ENCODE peak calls at places on chromosomes 16 and 17, in five cellular contexts. One of them, this sample, is unnamed.

GRCh38 chr17:34024303-34025178 is 230.5 kb upstream of the CCL2 start:
- DNase-seq in mammary epithelial cell: no peak
- DNase-seq in IMR-90: no peak
- DNase-seq in heart right ventricle: no peak
- DNase-seq in esophagus muscularis mucosa: peak; percentile 68
- DNase-seq in this sample: no peak

GRCh38 chr16:53412549-53412948 is 21.7 kb upstream of the RBL2 start:
- DNase-seq in mammary epithelial cell: no peak
- DNase-seq in IMR-90: no peak
- DNase-seq in heart right ventricle: no peak
- DNase-seq in esophagus muscularis mucosa: no peak
- DNase-seq in this sample: no peak

GRCh38 chr16:27401768-27402568 is at the start of gene IL21R:
- DNase-seq in mammary epithelial cell: no peak
- DNase-seq in IMR-90: peak; percentile 61
- DNase-seq in heart right ventricle: peak; percentile 73
- DNase-seq in esophagus muscularis mucosa: peak; percentile 86
- DNase-seq in this sample: peak; percentile 85

GRCh38 chr17:77957215-77957868 is 1.2 kb upstream of the TNRC6C start:
- DNase-seq in mammary epithelial cell: peak; percentile 19
- DNase-seq in IMR-90: peak; percentile 29
- DNase-seq in heart right ventricle: no peak
- DNase-seq in esophagus muscularis mucosa: peak; percentile 87
- DNase-seq in this sample: no peak

GRCh38 chr17:79214940-79215604 is 140.4 kb downstream of the ENGASE start:
- DNase-seq in mammary epithelial cell: no peak
- DNase-seq in IMR-90: no peak
- DNase-seq in heart right ventricle: no peak
- DNase-seq in esophagus muscularis mucosa: no peak
- DNase-seq in this sample: no peak

GRCh38 chr17:48500435-48501426 is 30.1 kb downstream of the HOXB1 start:
- DNase-seq in mammary epithelial cell: no peak
- DNase-seq in IMR-90: peak; percentile 64
- DNase-seq in heart right ventricle: no peak
- DNase-seq in esophagus muscularis mucosa: no peak
- DNase-seq in this sample: no peak

GRCh38 chr17:64148699-64149098 is 18.8 kb upstream of the ERN1 start:
- DNase-seq in mammary epithelial cell: peak; percentile 11
- DNase-seq in IMR-90: no peak
- DNase-seq in heart right ventricle: no peak
- DNase-seq in esophagus muscularis mucosa: no peak
- DNase-seq in this sample: no peak

GRCh38 chr16:72256398-72257048 is 84.6 kb upstream of the PMFBP1 start:
- DNase-seq in mammary epithelial cell: peak; percentile 51
- DNase-seq in IMR-90: peak; percentile 73
- DNase-seq in heart right ventricle: no peak
- DNase-seq in esophagus muscularis mucosa: no peak
- DNase-seq in this sample: no peak

GRCh38 chr17:6494239-6494941 is 50.1 kb downstream of the PIMREG start:
- DNase-seq in mammary epithelial cell: peak; percentile 49
- DNase-seq in IMR-90: no peak
- DNase-seq in heart right ventricle: no peak
- DNase-seq in esophagus muscularis mucosa: no peak
- DNase-seq in this sample: no peak

GRCh38 chr17:72445055-72445991 is 324.5 kb downstream of the SOX9 start:
- DNase-seq in mammary epithelial cell: no peak
- DNase-seq in IMR-90: no peak
- DNase-seq in heart right ventricle: no peak
- DNase-seq in esophagus muscularis mucosa: no peak
- DNase-seq in this sample: no peak

GRCh38 chr17:74274060-74274702 is at the start of gene DNAI2:
- DNase-seq in mammary epithelial cell: no peak
- DNase-seq in IMR-90: no peak
- DNase-seq in heart right ventricle: peak; percentile 52
- DNase-seq in esophagus muscularis mucosa: no peak
- DNase-seq in this sample: peak; percentile 44

GRCh38 chr16:49179714-49180330 is 101.8 kb downstream of the CBLN1 start:
- DNase-seq in mammary epithelial cell: no peak
- DNase-seq in IMR-90: no peak
- DNase-seq in heart right ventricle: no peak
- DNase-seq in esophagus muscularis mucosa: no peak
- DNase-seq in this sample: no peak

GRCh38 chr16:29916979-29917378 is 9.0 kb downstream of the KCTD13 start:
- DNase-seq in mammary epithelial cell: no peak
- DNase-seq in IMR-90: no peak
- DNase-seq in heart right ventricle: no peak
- DNase-seq in esophagus muscularis mucosa: no peak
- DNase-seq in this sample: no peak

GRCh38 chr16:9152649-9153501 is 61.4 kb downstream of the HAPSTR1 start:
- DNase-seq in mammary epithelial cell: no peak
- DNase-seq in IMR-90: no peak
- DNase-seq in heart right ventricle: no peak
- DNase-seq in esophagus muscularis mucosa: no peak
- DNase-seq in this sample: no peak

GRCh38 chr16:4613636-4614570 is 785 bp downstream of the UBALD1 start:
- DNase-seq in mammary epithelial cell: peak; percentile 23
- DNase-seq in IMR-90: peak; percentile 48
- DNase-seq in heart right ventricle: peak; percentile 43
- DNase-seq in esophagus muscularis mucosa: no peak
- DNase-seq in this sample: peak; percentile 23

GRCh38 chr16:31876955-31877828 is 3.6 kb downstream of the ZNF267 start:
- DNase-seq in mammary epithelial cell: peak; percentile 98
- DNase-seq in IMR-90: peak; percentile 96
- DNase-seq in heart right ventricle: no peak
- DNase-seq in esophagus muscularis mucosa: no peak
- DNase-seq in this sample: no peak

GRCh38 chr17:79811888-79812205 is 15.0 kb upstream of the CBX8 start:
- DNase-seq in mammary epithelial cell: no peak
- DNase-seq in IMR-90: no peak
- DNase-seq in heart right ventricle: no peak
- DNase-seq in esophagus muscularis mucosa: no peak
- DNase-seq in this sample: no peak

GRCh38 chr16:78503501-78504110 is 404.2 kb downstream of the WWOX start:
- DNase-seq in mammary epithelial cell: no peak
- DNase-seq in IMR-90: peak; percentile 11
- DNase-seq in heart right ventricle: no peak
- DNase-seq in esophagus muscularis mucosa: no peak
- DNase-seq in this sample: no peak

GRCh38 chr16:26645629-26646028 is 421.1 kb upstream of the C16orf82 start:
- DNase-seq in mammary epithelial cell: no peak
- DNase-seq in IMR-90: no peak
- DNase-seq in heart right ventricle: no peak
- DNase-seq in esophagus muscularis mucosa: peak; percentile 81
- DNase-seq in this sample: peak; percentile 37

GRCh38 chr16:3954411-3954921 is 74.0 kb upstream of the CREBBP start:
- DNase-seq in mammary epithelial cell: no peak
- DNase-seq in IMR-90: peak; percentile 57
- DNase-seq in heart right ventricle: no peak
- DNase-seq in esophagus muscularis mucosa: no peak
- DNase-seq in this sample: no peak

GRCh38 chr17:71500761-71501555 is 619.9 kb upstream of the SOX9 start:
- DNase-seq in mammary epithelial cell: peak; percentile 50
- DNase-seq in IMR-90: no peak
- DNase-seq in heart right ventricle: no peak
- DNase-seq in esophagus muscularis mucosa: no peak
- DNase-seq in this sample: no peak

GRCh38 chr16:67186550-67186950 is 2.8 kb upstream of the MATCAP1 start:
- DNase-seq in mammary epithelial cell: peak; percentile 69
- DNase-seq in IMR-90: no peak
- DNase-seq in heart right ventricle: no peak
- DNase-seq in esophagus muscularis mucosa: no peak
- DNase-seq in this sample: no peak

GRCh38 chr17:49874911-49875310 is 27.0 kb upstream of the TAC4 start:
- DNase-seq in mammary epithelial cell: no peak
- DNase-seq in IMR-90: no peak
- DNase-seq in heart right ventricle: no peak
- DNase-seq in esophagus muscularis mucosa: no peak
- DNase-seq in this sample: no peak

GRCh38 chr17:49873466-49873865 is 25.6 kb upstream of the TAC4 start:
- DNase-seq in mammary epithelial cell: no peak
- DNase-seq in IMR-90: no peak
- DNase-seq in heart right ventricle: no peak
- DNase-seq in esophagus muscularis mucosa: no peak
- DNase-seq in this sample: no peak

GRCh38 chr17:49873926-49874325 is 26.1 kb upstream of the TAC4 start:
- DNase-seq in mammary epithelial cell: no peak
- DNase-seq in IMR-90: no peak
- DNase-seq in heart right ventricle: no peak
- DNase-seq in esophagus muscularis mucosa: no peak
- DNase-seq in this sample: no peak

GRCh38 chr17:49872776-49873377 is 25.0 kb upstream of the TAC4 start:
- DNase-seq in mammary epithelial cell: no peak
- DNase-seq in IMR-90: no peak
- DNase-seq in heart right ventricle: no peak
- DNase-seq in esophagus muscularis mucosa: no peak
- DNase-seq in this sample: no peak

GRCh38 chr17:49875690-49876089 is 27.8 kb upstream of the TAC4 start:
- DNase-seq in mammary epithelial cell: no peak
- DNase-seq in IMR-90: no peak
- DNase-seq in heart right ventricle: no peak
- DNase-seq in esophagus muscularis mucosa: no peak
- DNase-seq in this sample: no peak
- TF ChIP-seq CTCF in mammary epithelial cell: no peak
- TF ChIP-seq CTCF in IMR-90: no peak
- TF ChIP-seq CTCF in heart right ventricle: no peak
- TF ChIP-seq CTCF in esophagus muscularis mucosa: no peak
- TF ChIP-seq CTCF in this sample: no peak

GRCh38 chr16:71214771-71215381 is 15.6 kb downstream of the HYDIN start:
- DNase-seq in mammary epithelial cell: peak; percentile 11
- DNase-seq in IMR-90: no peak
- DNase-seq in heart right ventricle: no peak
- DNase-seq in esophagus muscularis mucosa: no peak
- DNase-seq in this sample: no peak
- TF ChIP-seq CTCF in mammary epithelial cell: no peak
- TF ChIP-seq CTCF in IMR-90: no peak
- TF ChIP-seq CTCF in heart right ventricle: no peak
- TF ChIP-seq CTCF in esophagus muscularis mucosa: no peak
- TF ChIP-seq CTCF in this sample: peak; percentile 41

DNA sequence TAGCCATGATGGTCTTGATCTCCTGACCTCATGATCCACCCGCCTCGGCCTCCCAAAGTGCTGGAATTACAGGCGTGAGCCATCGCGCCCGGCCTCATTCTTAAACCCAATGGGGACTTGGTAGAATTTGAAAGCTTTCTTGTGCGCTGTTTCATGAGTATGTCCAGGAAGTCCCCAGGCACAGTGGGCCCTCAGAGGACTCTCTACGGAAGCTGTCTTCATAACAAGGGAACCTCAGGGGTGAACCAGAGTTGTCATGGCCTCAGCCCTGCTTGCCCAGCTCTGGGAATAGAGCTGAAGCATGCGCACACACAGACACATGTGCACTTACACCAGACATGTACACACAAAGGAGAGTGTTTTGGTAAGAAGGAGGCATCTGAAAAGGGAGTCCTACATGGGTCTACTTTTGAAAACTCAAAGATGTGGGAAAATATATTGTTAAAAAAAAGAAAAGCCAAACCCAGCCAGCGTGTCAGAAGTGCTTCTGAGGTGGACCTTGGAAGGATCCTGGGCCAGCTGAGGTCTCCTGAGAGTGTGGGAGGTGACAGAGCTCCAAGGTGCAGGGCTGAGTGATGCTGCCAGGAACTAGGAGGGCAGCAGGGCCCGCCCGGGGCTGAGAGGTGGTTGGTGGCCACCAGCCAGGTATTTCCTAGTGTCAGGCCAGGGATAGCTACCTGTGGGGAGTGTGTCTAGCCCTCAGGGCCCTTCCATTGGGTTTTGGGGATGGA is 54.6 kb downstream of the EPN2 start:
- DNase-seq in mammary epithelial cell: no peak
- DNase-seq in IMR-90: no peak
- DNase-seq in heart right ventricle: no peak
- DNase-seq in esophagus muscularis mucosa: no peak
- DNase-seq in this sample: no peak
- TF ChIP-seq CTCF in mammary epithelial cell: no peak
- TF ChIP-seq CTCF in IMR-90: no peak
- TF ChIP-seq CTCF in heart right ventricle: no peak
- TF ChIP-seq CTCF in esophagus muscularis mucosa: no peak
- TF ChIP-seq CTCF in this sample: no peak

DNA sequence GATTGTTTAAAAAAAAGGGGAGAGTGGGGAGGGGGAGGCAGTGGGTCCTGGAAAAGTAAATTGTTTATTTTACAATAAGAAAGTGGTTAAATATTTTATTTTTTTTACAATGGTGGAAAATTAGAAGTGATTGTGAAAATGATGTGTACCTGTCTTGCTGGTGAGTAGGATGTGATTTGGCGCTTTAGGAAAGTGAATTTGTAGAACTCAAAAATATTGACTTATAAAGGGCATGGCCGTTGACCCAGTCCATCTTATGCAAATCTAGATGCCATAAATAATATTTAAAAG is 10.2 kb upstream of the CES1 start:
- DNase-seq in mammary epithelial cell: no peak
- DNase-seq in IMR-90: no peak
- DNase-seq in heart right ventricle: no peak
- DNase-seq in esophagus muscularis mucosa: no peak
- DNase-seq in this sample: no peak
- TF ChIP-seq CTCF in mammary epithelial cell: no peak
- TF ChIP-seq CTCF in IMR-90: no peak
- TF ChIP-seq CTCF in heart right ventricle: no peak
- TF ChIP-seq CTCF in esophagus muscularis mucosa: no peak
- TF ChIP-seq CTCF in this sample: peak; percentile 63

This sample was measured in natural killer cell.